ENCODE peak calls at places on chromosomes 7 and 10, in six cellular contexts. J, U, N, G, T and V are unnamed samples. For H3F3A and H3K9me2, the result is how much of the 10 kb centered on the place peaks cover.

GRCh38 chr10:86681047-86681446 is 12.7 kb downstream of the LDB3 start:
- DNase-seq in N (peak), U (no peak), G (no peak), J (peak), T (peak), V (no peak)

GRCh38 chr10:117942261-117942660 is 104.5 kb downstream of the RAB11FIP2 start:
- DNase-seq in N (no peak), T (no peak), J (no peak), G (no peak), U (no peak), V (no peak)

GRCh38 chr10:76382381-76382851 is 951.0 kb downstream of the LRMDA start:
- DNase-seq in N (no peak), T (no peak), U (peak), J (peak), G (no peak), V (no peak)

GRCh38 chr10:12541446-12542067 is 192.2 kb downstream of the CAMK1D start:
- DNase-seq in G (no peak), N (no peak), U (no peak), T (no peak), J (no peak), V (no peak)

GRCh38 chr7:86951895-86952294 is 107.6 kb downstream of the ELAPOR2 start:
- DNase-seq in T (no peak), U (no peak), G (no peak), N (no peak), J (no peak), V (no peak)

GRCh38 chr7:91314591-91315323 is 50.5 kb downstream of the FZD1 start:
- DNase-seq in J (peak), U (no peak), G (no peak), N (no peak), T (no peak), V (no peak)

GRCh38 chr10:131134001-131134576 is 177.4 kb downstream of the TCERG1L start:
- DNase-seq in U (no peak), T (no peak), J (no peak), N (no peak), G (no peak), V (no peak)

GRCh38 chr10:34181545-34182300 is 633.4 kb downstream of the PARD3 start:
- DNase-seq in U (peak), N (no peak), G (peak), J (no peak), T (peak), V (peak)

GRCh38 chr7:106767498-106768323 is 97.4 kb upstream of the PIK3CG start:
- DNase-seq in G (peak), N (no peak), T (no peak), J (no peak), U (peak), V (peak)

GRCh38 chr10:37268266-37268665 is 142.9 kb downstream of the ANKRD30A start:
- DNase-seq in G (no peak), T (no peak), N (no peak), U (no peak), J (no peak), V (no peak)

GRCh38 chr10:71608863-71609768 is 110.5 kb downstream of the C10orf105 start:
- DNase-seq in G (peak), U (peak), J (peak), T (peak), N (peak), V (peak)

GRCh38 chr10:71611709-71612422 is 107.7 kb downstream of the C10orf105 start:
- DNase-seq in N (no peak), G (no peak), U (no peak), J (no peak), T (no peak), V (no peak)

GRCh38 chr10:71611131-71611530 is 108.4 kb downstream of the C10orf105 start:
- DNase-seq in U (no peak), J (no peak), T (no peak), N (no peak), G (no peak), V (no peak)

GRCh38 chr10:71613303-71613777 is 106.2 kb downstream of the C10orf105 start:
- DNase-seq in N (peak), G (no peak), U (peak), J (peak), T (no peak), V (no peak)

GRCh38 chr10:71610651-71611050 is 108.9 kb downstream of the C10orf105 start:
- DNase-seq in T (no peak), J (no peak), N (no peak), G (no peak), U (no peak), V (no peak)
- H3F3A ChIP-seq in T (under half), J (under half), N (under half), G (under half), U (under half), V (under half)

DNA sequence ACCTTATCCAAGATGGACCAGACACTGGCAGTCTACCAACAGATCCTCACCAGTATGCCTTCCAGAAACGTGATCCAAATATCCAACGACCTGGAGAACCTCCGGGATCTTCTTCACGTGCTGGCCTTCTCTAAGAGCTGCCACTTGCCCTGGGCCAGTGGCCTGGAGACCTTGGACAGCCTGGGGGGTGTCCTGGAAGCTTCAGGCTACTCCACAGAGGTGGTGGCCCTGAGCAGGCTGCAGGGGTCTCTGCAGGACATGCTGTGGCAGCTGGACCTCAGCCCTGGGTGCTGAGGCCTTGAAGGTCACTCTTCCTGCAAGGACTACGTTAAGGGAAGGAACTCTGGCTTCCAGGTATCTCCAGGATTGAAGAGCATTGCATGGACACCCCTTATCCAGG is 13.4 kb downstream of the LEP start:
- DNase-seq in T (no peak), G (no peak), J (no peak), N (no peak), U (no peak), V (no peak)
- H3K4me2 ChIP-seq in T (no peak), G (no peak), J (no peak), N (no peak), U (no peak), V (no peak)

DNA sequence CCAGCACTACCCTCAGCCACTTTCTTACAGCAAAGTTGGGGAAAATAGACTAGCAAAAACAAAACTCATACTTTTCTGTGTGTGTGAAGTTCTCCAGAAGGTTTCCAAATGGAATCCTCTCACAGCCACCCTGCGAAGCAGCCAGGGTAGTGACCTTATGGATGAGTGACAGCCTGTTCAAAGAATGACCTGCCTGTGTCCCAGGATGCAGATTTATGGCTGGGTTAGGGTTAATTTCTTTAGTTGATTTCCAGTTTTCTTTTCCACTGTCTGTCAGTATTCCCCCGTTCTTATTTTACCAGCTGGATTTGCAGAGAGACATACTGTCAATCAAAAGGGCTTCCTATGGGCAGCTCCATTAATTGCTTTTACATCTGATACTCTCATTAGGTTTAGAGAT is 2.4 kb upstream of the SEMA4G start:
- DNase-seq in J (no peak), U (no peak), N (no peak), G (no peak), T (no peak), V (no peak)
- H3K9me2 ChIP-seq in J (under half), U (under half), N (under half), G (under half), T (under half), V (under half)

DNA sequence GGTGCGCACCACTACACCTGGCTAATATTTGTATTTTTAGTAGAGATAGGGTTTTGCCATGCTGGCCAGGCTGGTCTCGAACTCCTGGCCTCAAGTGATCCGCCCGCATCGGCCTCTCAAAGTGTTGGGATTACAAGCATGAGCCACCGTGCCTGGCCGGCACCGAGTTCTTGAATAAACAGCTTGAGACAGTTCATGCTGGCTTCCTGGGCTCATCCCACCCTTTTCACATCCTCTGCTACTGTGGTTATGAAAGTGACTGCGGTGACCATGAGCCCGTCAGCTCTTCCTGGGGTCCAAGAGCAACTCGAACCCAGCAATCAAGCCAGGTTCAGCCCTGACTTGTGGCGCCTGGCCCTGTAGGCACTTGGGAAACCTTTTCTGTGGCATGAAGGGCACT is 38.7 kb downstream of the HIP1 start:
- DNase-seq in U (no peak), N (no peak), T (no peak), G (no peak), J (no peak), V (no peak)
- H3F3A ChIP-seq in U (under half), N (under half), T (under half), G (under half), J (under half), V (under half)

DNA sequence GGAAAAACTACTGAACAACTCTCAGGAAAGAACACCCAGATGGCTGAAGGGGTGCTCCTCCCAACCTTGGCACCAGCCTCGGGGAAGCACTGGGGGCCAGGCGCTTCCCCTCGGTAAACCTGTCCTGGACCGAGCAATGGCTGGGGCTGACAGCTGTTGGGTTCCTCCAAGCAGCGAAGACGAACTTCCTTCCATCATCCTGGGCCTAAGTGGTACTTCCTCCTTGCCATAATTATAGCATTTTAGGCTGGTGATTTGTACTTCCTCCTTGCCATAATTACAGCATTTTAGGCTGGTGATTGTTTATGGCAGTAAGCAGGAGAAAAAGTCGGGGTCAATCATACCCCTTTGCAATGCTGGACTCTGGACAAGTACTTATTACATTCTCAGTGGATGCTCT is 69.3 kb downstream of the MYOF start:
- DNase-seq in J (no peak), U (no peak), N (no peak), T (no peak), G (no peak), V (no peak)
- H3K4me2 ChIP-seq in J (no peak), U (no peak), N (no peak), T (no peak), G (no peak), V (no peak)

DNA sequence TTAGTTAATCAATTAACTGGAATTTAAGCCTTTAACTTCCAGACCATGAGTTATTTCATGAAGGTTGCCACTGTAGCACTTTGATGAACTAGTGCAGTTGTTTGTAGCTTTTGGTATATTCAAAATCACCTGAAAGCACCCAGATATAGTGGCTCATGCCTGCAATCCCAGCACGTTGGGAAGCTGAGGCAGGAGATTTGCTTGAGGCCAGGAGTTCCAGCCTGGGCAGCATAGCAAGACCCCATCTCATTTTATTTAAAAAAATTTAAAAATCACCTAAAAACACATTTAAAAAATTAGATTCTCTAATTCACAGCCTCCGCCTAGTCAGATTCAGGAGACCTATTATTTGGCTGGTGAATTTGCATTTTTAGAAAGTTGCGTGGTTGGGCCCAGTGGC is 9.0 kb downstream of the TBC1D12 start:
- DNase-seq in T (no peak), U (no peak), G (no peak), J (no peak), N (no peak), V (no peak)
- H3K9me2 ChIP-seq in T (under half), U (under half), G (under half), J (under half), N (under half), V (under half)

GRCh38 chr10:26800468-26800867 is 60.3 kb downstream of the ABI1 start:
- DNase-seq in T (no peak), J (no peak), N (no peak), G (no peak), U (no peak), V (no peak)

GRCh38 chr10:26799342-26799741 is 61.4 kb downstream of the ABI1 start:
- DNase-seq in J (no peak), G (peak), N (no peak), T (no peak), U (no peak), V (no peak)

GRCh38 chr10:26801831-26802230 is 58.9 kb downstream of the ABI1 start:
- DNase-seq in U (no peak), J (no peak), G (no peak), N (no peak), T (no peak), V (no peak)

GRCh38 chr10:26802527-26802926 is 58.2 kb downstream of the ABI1 start:
- DNase-seq in N (no peak), T (no peak), G (no peak), U (no peak), J (no peak), V (no peak)

DNA sequence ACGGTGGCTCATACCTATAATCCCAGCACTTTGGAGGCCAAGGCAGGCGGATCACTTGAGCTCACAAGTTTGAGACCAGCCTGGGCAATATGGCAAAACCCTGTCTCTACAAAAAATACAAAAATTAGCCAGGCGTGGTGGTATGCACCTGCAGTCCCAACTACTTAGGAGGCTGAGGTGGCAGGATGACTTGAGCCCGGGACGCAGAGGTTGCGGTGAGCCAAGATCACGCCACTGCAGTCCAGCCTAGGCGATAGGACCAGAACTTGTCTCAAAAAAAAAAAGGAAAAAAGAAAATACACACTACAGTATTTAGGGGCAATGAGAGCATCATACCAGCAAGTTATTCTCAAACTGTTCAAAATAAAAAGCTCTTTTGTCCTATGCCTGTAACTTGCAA is 59.5 kb downstream of the ABI1 start:
- DNase-seq in J (no peak), U (no peak), N (no peak), G (no peak), T (no peak), V (no peak)
- H3F3A ChIP-seq in J (under half), U (under half), N (under half), G (under half), T (under half), V (under half)

DNA sequence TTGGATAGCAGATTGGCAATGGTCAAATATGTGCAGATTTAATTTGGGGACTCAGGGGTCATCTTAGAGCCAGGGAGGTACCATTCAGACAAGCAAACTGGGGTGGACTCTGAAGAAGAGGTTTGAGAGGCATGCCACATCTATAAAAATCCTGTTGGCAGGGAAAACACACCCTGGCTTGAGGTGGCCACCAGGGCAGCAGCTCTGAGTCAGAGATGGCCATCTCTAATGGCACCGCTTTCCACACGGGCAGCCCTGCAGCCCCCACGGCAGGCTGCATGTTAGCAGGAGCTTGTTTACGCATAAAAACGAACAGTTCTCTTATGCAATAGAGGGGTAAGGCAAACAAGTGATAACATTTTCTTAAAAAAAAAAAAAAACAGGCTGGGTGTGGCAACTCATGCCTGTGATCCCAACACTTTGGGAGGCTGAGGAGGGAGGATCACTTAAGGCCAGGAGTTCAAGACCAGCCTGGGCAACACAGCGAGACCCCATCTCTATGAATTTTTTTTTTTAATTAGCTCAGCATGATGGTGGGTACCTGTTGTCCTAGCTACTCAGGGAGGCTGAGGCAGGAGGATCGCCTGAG is 14.9 kb downstream of the DLG5 start:
- DNase-seq in N (peak), G (no peak), J (peak), T (no peak), U (peak), V (no peak)
- H3K4me2 ChIP-seq in N (peak), G (no peak), J (peak), T (no peak), U (no peak), V (no peak)

GRCh38 chr7:97857544-97857943 is 14.7 kb downstream of the ASNS start:
- DNase-seq in J (no peak), U (no peak), G (no peak), T (no peak), N (no peak), V (no peak)
- H3K9me2 ChIP-seq in J (under half), U (under half), G (under half), T (under half), N (under half), V (under half)

GRCh38 chr7:100434297-100435144 is 1.8 kb downstream of the PPP1R35 start:
- DNase-seq in U (no peak), T (no peak), N (no peak), G (no peak), J (no peak), V (no peak)

GRCh38 chr7:100432621-100433275 is 3.1 kb downstream of the MEPCE start:
- DNase-seq in U (no peak), G (no peak), T (no peak), J (no peak), N (no peak), V (no peak)

GRCh38 chr7:100433592-100434296 is 2.6 kb downstream of the PPP1R35 start:
- DNase-seq in U (no peak), T (no peak), G (no peak), J (no peak), N (no peak), V (no peak)

GRCh38 chr7:100432053-100432452 is 2.4 kb downstream of the MEPCE start:
- DNase-seq in U (no peak), G (no peak), J (no peak), T (no peak), N (no peak), V (no peak)

GRCh38 chr7:100433276-100433591 is 3.1 kb downstream of the PPP1R35 start:
- DNase-seq in T (no peak), U (no peak), G (no peak), N (no peak), J (no peak), V (no peak)
- H3F3A ChIP-seq in T (under half), U (under half), G (half or more), N (half or more), J (under half), V (under half)